ENCODE peak calls at places on chromosomes 5 and 9, in four cellular contexts. Q is SK-N-SH, G is breast epithelium, D is endothelial cell of umbilical vein. E is an unnamed sample.

GRCh38 chr9:105064248-105065118 is 136.5 kb upstream of the ABCA1 start:
- DNase-seq in Q (peak), G (peak), D (peak), E (peak)

GRCh38 chr5:17147225-17148120 is 70.0 kb upstream of the BASP1 start:
- DNase-seq in Q (no peak), G (no peak), D (no peak), E (no peak)

GRCh38 chr5:157523976-157524375 is 51.6 kb downstream of the ADAM19 start:
- DNase-seq in Q (no peak), G (no peak), D (no peak), E (no peak)

GRCh38 chr5:151224372-151224771 is 480 bp upstream of the CCDC69 start:
- DNase-seq in Q (no peak), G (no peak), D (no peak), E (no peak)

GRCh38 chr9:135344523-135344901 is 135.1 kb upstream of the PPP1R26 start:
- DNase-seq in Q (no peak), G (no peak), D (no peak), E (no peak)

GRCh38 chr5:179393078-179393477 is 47.8 kb upstream of the ADAMTS2 start:
- DNase-seq in Q (no peak), G (no peak), D (no peak), E (no peak)

GRCh38 chr9:130421802-130422276 is 22.9 kb upstream of the ASS1 start:
- DNase-seq in Q (peak), G (no peak), D (no peak), E (no peak)

GRCh38 chr9:84556556-84556955 is 113.0 kb upstream of the NTRK2 start:
- DNase-seq in Q (no peak), G (no peak), D (no peak), E (no peak)

GRCh38 chr9:7212101-7212500 is 454.3 kb downstream of the KDM4C start:
- DNase-seq in Q (no peak), G (no peak), D (no peak), E (no peak)

GRCh38 chr9:111969061-111969460 is 72.4 kb downstream of the UGCG start:
- DNase-seq in Q (no peak), G (no peak), D (no peak), E (no peak)

GRCh38 chr9:127921592-127922120 is 4.8 kb upstream of the ST6GALNAC4 start:
- DNase-seq in Q (peak), G (peak), D (peak), E (peak)

GRCh38 chr9:126609191-126609590 is 4.5 kb upstream of the LMX1B start:
- DNase-seq in Q (peak), G (no peak), D (no peak), E (no peak)

GRCh38 chr5:94469889-94470288 is 148.5 kb downstream of the KIAA0825 start:
- DNase-seq in Q (peak), G (no peak), D (no peak), E (no peak)

GRCh38 chr5:57538341-57538955 is 55.8 kb upstream of the ACTBL2 start:
- DNase-seq in Q (no peak), G (no peak), D (no peak), E (no peak)

GRCh38 chr9:36488322-36488838 is 84.3 kb upstream of the MELK start:
- DNase-seq in Q (no peak), G (no peak), D (no peak), E (no peak)

DNA sequence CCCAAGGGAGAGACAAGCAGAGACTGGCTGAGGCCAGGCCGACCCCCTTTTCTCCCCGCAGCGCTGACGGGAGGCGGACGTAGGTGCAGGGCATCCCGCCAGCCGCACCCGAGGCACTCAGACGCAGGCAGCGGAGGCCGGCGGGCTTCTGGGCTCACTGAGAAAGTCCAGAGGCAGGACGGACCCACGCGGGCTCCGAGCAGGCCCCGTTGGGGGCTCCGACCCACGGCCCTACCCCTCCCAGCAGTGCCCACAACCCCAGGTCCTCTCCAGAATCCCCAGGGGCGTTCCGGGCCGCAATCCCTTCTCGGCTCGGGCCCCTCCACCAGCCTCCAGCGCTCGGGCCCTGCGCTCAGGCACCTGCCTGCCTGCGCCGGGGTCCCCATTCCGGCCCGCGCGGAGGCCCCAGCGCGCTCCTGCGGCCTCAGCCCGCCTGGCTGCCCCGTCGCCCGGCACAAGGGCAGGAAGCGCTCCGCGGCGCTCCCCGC is 501 bp downstream of the MTMR12 start:
- DNase-seq in Q (peak), G (peak), D (peak), E (peak)
- TF ChIP-seq POLR2AphosphoS5 in Q (no peak), G (no peak), D (no peak), E (peak)

DNA sequence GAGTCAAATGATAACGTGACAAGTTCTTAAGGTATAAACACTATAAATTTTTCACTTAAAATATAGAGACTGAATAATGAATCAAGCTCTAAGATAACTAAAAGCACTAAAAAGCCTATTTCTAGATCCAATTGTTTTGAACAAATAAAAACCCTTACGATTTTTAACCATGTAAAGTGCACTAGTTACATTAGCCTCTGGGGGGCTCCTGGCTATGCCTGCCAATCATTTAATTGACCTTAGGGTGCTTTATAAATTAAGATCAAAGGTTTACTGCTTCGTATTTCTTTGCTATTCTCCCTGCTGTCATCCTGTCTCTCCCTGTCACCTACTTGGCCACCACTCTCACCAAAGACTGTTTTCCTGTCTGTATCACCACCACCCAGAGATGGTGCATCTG is 133.4 kb downstream of the ESM1 start:
- DNase-seq in Q (no peak), G (no peak), D (no peak), E (no peak)
- TF ChIP-seq CTCF in Q (peak), G (no peak), D (no peak), E (no peak)

DNA sequence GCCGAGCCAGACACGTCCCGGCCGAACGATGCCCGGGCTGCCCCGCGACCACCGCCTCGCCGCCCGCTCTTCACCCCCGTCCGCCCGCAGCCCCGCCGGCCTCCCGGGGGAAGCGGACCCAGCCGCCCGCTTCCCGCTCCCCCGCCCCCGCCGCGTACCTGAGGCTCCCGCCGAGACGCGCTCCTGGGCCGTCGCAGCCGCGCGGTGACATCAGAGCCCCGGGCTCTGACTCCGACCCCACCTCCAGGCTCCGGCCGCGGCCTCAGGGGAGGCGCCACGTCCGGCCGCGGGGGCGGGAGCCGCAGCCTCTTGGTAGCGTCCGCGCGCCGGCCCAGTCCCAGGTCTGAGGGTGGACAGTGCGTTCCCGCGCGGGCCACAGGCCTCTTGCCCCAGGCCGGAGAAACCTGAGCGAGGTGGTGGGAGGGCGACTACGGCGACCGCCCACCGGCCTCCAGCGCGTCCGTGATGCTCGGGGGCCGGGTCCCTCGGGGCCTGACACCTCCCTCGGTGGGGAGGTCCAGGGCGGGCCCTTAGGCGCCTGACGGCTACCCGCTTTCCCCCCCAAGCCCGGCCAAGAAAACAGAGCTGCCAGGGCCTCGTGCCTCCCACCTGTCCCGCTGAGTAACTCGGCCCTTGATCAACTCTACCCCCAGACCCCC is at the start of gene SHROOM1:
- DNase-seq in Q (peak), G (no peak), D (peak), E (peak)
- TF ChIP-seq POLR2AphosphoS5 in Q (no peak), G (no peak), D (peak), E (no peak)

GRCh38 chr5:35024911-35025510 is 22.7 kb downstream of the AGXT2 start:
- DNase-seq in Q (no peak), G (no peak), D (no peak), E (no peak)
- TF ChIP-seq CTCF in Q (no peak), G (no peak), D (no peak), E (no peak)

E was measured in prostate gland.